ENCODE peak calls at places on chromosomes 5 and 9, in nine cellular contexts. S is activated B cell treated with CpG ODN at 0.5 μM for 24 hours, X is dorsolateral prefrontal cortex, Y is IMR-90, U is MCF 10A, T is AG09319, G is fibroblast of pulmonary artery, H is progenitor cell of endocrine pancreas, M is brain microvascular endothelial cell. C is an unnamed sample.

GRCh38 chr9:35074141-35074540 is 1.7 kb upstream of the VCP start:
- DNase-seq in M (no peak), H (no peak), G (no peak), X (no peak), S (no peak), U (no peak), T (no peak), Y (no peak), C (no peak)

GRCh38 chr9:13810510-13810909 is 503.4 kb downstream of the NFIB start:
- DNase-seq in U (no peak), H (no peak), S (no peak), G (peak), T (no peak), M (no peak), X (no peak), Y (no peak), C (no peak)

GRCh38 chr9:119177141-119177540 is 192.1 kb downstream of the BRINP1 start:
- DNase-seq in T (no peak), S (no peak), X (no peak), M (no peak), U (no peak), H (no peak), G (no peak), Y (no peak), C (no peak)

GRCh38 chr9:137049544-137050449 is 3.8 kb upstream of the NPDC1 start:
- DNase-seq in Y (peak), S (no peak), M (no peak), U (peak), T (no peak), G (peak), H (peak), X (peak), C (no peak)

GRCh38 chr9:91589101-91589553 is 165.5 kb upstream of the NFIL3 start:
- DNase-seq in U (peak), Y (peak), S (no peak), G (peak), H (no peak), M (peak), T (no peak), X (no peak), C (no peak)

GRCh38 chr5:133995903-133996563 is 8.7 kb downstream of the VDAC1 start:
- DNase-seq in Y (no peak), M (no peak), U (no peak), X (no peak), S (no peak), G (no peak), H (no peak), T (no peak), C (no peak)

GRCh38 chr9:132837501-132838268 is 40.4 kb downstream of the AK8 start:
- DNase-seq in S (no peak), G (no peak), X (no peak), Y (no peak), M (no peak), H (no peak), T (no peak), U (no peak), C (no peak)

GRCh38 chr5:11955386-11955785 is 51.1 kb upstream of the CTNND2 start:
- DNase-seq in Y (no peak), S (no peak), H (no peak), G (no peak), X (no peak), T (no peak), U (peak), M (no peak), C (no peak)

GRCh38 chr9:92612292-92612691 is 57.6 kb downstream of the IPPK start:
- DNase-seq in X (no peak), Y (no peak), G (no peak), T (no peak), S (no peak), H (no peak), U (no peak), M (no peak), C (no peak)

GRCh38 chr9:7042124-7042523 is 284.4 kb downstream of the KDM4C start:
- DNase-seq in Y (peak), X (no peak), T (peak), S (no peak), M (no peak), U (peak), G (no peak), H (no peak), C (no peak)

GRCh38 chr5:76084496-76085285 is 1.5 kb downstream of the SV2C start:
- DNase-seq in U (peak), M (no peak), T (no peak), Y (no peak), X (no peak), H (peak), S (no peak), G (peak), C (no peak)

GRCh38 chr9:124032247-124032646 is 20.7 kb downstream of the LHX2 start:
- DNase-seq in T (no peak), S (no peak), Y (no peak), U (no peak), X (no peak), M (no peak), G (no peak), H (no peak), C (no peak)

GRCh38 chr9:93585695-93586094 is 9.3 kb downstream of the PHF2 start:
- DNase-seq in X (no peak), M (no peak), S (no peak), T (no peak), Y (no peak), H (no peak), G (no peak), U (no peak), C (no peak)

GRCh38 chr9:112601646-112602045 is 115.0 kb downstream of the KIAA1958 start:
- DNase-seq in S (no peak), G (peak), H (no peak), M (no peak), X (no peak), T (no peak), U (no peak), Y (peak), C (no peak)

GRCh38 chr5:172007153-172007794 is 836 bp upstream of the FBXW11 start:
- DNase-seq in G (peak), U (no peak), X (no peak), Y (peak), T (no peak), S (no peak), M (peak), H (no peak), C (no peak)

GRCh38 chr5:158082696-158083287 is 223.8 kb upstream of the CLINT1 start:
- DNase-seq in M (no peak), X (no peak), Y (no peak), S (no peak), U (no peak), H (no peak), T (no peak), G (no peak), C (no peak)

GRCh38 chr5:18744990-18745590 is 1110.8 kb downstream of the TAF11L14 start:
- DNase-seq in X (no peak), U (no peak), H (no peak), M (no peak), G (no peak), T (no peak), S (no peak), Y (no peak), C (no peak)

GRCh38 chr9:108517591-108518365 is 338.0 kb downstream of the ACTL7B start:
- DNase-seq in T (no peak), Y (no peak), M (no peak), X (no peak), G (peak), U (no peak), S (no peak), H (no peak), C (no peak)

GRCh38 chr5:180824630-180825476 is 22.2 kb upstream of the MGAT1 start:
- DNase-seq in U (no peak), S (no peak), T (no peak), G (no peak), H (no peak), M (no peak), X (no peak), Y (no peak), C (no peak)

GRCh38 chr5:151829370-151829769 is 57.6 kb downstream of the G3BP1 start:
- DNase-seq in S (no peak), G (no peak), M (no peak), U (no peak), Y (no peak), T (no peak), X (no peak), H (no peak), C (no peak)

GRCh38 chr9:68651280-68651893 is 53.7 kb upstream of the PIP5K1B start:
- DNase-seq in T (no peak), M (no peak), U (no peak), S (no peak), G (no peak), X (no peak), Y (no peak), H (no peak), C (no peak)

GRCh38 chr5:143268388-143268787 is 135.1 kb downstream of the NR3C1 start:
- DNase-seq in T (no peak), H (no peak), U (no peak), Y (no peak), G (no peak), M (no peak), S (no peak), X (no peak), C (no peak)

GRCh38 chr5:115798252-115798651 is 18.2 kb downstream of the CDO1 start:
- DNase-seq in M (no peak), S (no peak), H (no peak), T (no peak), X (no peak), Y (no peak), G (no peak), U (no peak), C (no peak)

GRCh38 chr9:80755586-80755985 is 933.8 kb downstream of the TLE1 start:
- DNase-seq in X (no peak), G (no peak), U (no peak), S (no peak), M (no peak), Y (no peak), T (no peak), H (no peak), C (no peak)

GRCh38 chr9:138114501-138115245 is 237.1 kb downstream of the CACNA1B start:
- DNase-seq in Y (no peak), T (no peak), S (no peak), X (no peak), M (no peak), G (no peak), U (no peak), H (no peak), C (no peak)

GRCh38 chr5:143140492-143141231 is 262.8 kb downstream of the NR3C1 start:
- DNase-seq in G (no peak), H (no peak), Y (no peak), U (peak), T (no peak), X (no peak), M (no peak), S (no peak), C (no peak)

GRCh38 chr5:142658278-142658677 is 27.6 kb downstream of the FGF1 start:
- DNase-seq in M (no peak), U (no peak), T (no peak), Y (no peak), S (no peak), X (no peak), H (no peak), G (no peak), C (no peak)

GRCh38 chr5:156912869-156913268 is 50.2 kb downstream of the TIMD4 start:
- DNase-seq in T (no peak), G (no peak), Y (no peak), M (no peak), U (no peak), X (no peak), H (no peak), S (no peak), C (no peak)

GRCh38 chr9:24545285-24545684 is 412 bp downstream of the IZUMO3 start:
- DNase-seq in G (no peak), M (no peak), T (no peak), X (no peak), Y (no peak), S (no peak), U (peak), H (no peak), C (no peak)

DNA sequence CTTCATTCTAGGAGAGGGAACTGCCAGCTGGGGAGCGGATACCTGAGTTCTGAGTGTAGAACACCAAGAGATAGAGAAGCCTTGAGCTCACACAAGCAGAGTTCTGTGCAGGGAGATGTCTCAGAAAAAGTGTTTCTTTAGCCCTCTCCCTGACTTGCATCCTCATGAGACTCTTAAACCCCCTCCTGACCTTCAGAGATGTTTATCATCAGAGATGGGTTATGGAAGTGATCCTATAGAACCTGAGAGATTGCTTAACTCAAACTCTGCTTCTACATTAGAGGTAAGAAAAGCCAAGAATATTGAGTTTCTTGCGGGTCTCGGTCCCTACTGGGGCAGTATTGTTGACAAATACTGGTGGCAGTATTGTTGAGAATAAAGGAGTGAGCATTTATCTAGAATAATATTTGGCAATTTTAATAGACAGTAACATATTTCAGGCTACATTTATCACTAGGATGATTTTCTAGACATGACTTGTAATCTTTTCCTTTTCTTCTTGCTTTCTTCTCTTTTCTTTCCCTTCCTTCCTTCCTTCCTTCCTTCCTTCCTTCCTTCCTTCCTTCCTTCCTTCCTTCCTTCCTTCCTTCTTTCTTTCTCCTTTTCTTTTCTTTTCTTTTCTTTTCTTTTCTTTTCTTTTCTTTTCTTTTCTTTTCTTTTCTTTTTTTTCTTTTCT is at the start of gene IZUMO3:
- DNase-seq in G (no peak), S (no peak), M (no peak), H (no peak), Y (no peak), U (no peak), X (no peak), T (no peak), C (no peak)
- TF ChIP-seq CTCF in G (no peak), S (no peak), M (no peak), H (no peak), Y (no peak), U (no peak), X (no peak), T (no peak), C (no peak)

DNA sequence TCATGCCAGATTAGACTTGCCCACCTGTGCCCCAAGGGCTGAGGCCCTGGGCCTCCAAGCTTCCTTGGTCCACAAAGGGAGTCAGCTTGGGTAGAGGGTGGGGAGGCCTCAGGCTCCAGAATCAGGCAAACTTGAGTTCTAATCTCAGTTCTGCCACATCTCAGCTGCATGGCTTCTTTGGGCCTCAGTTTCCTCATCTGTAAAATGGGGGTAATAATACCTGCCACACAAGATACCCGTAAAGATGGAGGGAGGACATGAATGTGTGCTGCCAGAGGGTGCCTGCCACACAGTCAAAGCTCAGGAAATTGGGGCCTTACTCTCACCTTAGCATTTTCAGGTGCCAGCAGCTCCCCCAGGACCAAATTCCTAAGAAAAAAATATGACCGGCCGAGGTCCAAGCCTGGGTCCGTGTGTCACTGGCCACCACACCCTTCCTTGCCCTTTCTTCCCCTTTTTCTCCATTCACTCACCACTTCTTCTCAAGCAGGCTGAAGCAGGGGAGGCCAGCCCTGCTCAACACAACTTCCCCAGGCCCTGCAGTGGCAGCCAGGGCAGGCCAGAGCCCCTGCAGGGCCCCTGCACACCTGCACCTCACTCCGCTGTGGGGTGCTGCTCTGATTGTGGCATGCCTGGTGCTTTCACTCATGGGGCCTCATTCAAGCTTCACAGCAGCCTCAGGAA is 3.8 kb downstream of the RGS14 start:
- DNase-seq in H (no peak), X (no peak), T (no peak), M (no peak), G (no peak), S (no peak), U (no peak), Y (no peak), C (no peak)
- TF ChIP-seq CTCF in H (no peak), X (no peak), T (no peak), M (no peak), G (no peak), S (no peak), U (no peak), Y (no peak), C (no peak)

DNA sequence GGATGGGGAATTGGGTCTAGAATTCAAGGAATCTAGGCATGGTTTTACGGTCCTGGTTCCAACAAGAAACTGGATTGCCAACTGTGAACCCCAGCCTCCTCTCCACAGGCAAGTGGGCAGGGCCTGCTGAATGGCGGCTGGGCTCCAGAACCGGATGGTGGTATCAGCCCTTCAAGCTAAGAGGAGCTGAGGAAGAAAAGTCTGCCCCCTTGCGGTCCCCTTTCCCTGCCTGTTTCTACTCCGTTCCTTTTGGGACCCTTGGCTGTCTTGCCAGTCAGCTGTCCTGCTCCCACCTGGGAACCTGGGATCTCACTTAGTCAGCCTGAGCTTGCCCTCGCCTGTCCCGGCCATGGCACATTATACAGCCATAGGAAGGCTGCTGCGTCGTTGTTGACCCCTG is 234.4 kb upstream of the DAPK1 start:
- DNase-seq in G (no peak), M (no peak), X (no peak), T (no peak), H (no peak), U (no peak), S (no peak), Y (no peak), C (no peak)
- TF ChIP-seq CTCF in G (no peak), M (peak), X (no peak), T (no peak), H (no peak), U (no peak), S (no peak), Y (no peak), C (no peak)

GRCh38 chr9:98121096-98121495 is 2.1 kb upstream of the TRIM14 start:
- DNase-seq in T (no peak), X (no peak), H (no peak), G (peak), Y (no peak), U (peak), M (no peak), S (no peak), C (no peak)

GRCh38 chr9:98120476-98120875 is 1.5 kb upstream of the TRIM14 start:
- DNase-seq in H (no peak), U (no peak), X (no peak), M (no peak), S (no peak), T (no peak), Y (no peak), G (no peak), C (no peak)

GRCh38 chr9:98118640-98119601 is at the start of gene TRIM14:
- DNase-seq in Y (peak), T (peak), X (no peak), M (peak), H (peak), S (peak), G (peak), U (peak), C (peak)

GRCh38 chr9:98117984-98118639 is 910 bp downstream of the TRIM14 start:
- DNase-seq in H (no peak), X (no peak), S (no peak), M (no peak), Y (peak), T (no peak), G (peak), U (peak), C (no peak)
- TF ChIP-seq CTCF in H (no peak), X (no peak), S (no peak), M (peak), Y (peak), T (peak), G (peak), U (no peak), C (peak)

DNA sequence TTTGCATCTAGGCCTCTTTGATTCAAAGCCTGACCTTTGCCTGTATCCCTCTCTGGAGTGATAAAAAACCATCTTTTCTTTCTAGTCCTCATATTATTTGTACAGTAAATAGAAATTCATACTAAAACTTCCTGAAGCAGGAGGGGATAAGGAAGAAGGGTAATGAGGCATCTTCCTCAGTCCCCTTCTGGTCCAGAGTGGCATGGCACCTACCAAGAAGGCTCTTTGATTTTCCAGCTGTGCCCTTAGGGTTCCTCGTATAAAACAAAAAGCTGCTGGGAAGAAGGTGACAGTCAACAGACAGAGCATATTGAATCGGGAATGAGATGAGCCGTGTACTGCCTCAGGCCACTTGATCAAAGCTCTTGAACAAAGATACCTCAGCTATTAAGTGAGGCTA is 71.9 kb upstream of the SPDL1 start:
- DNase-seq in H (no peak), Y (no peak), T (no peak), X (no peak), M (no peak), U (no peak), G (no peak), S (no peak), C (no peak)
- TF ChIP-seq CTCF in H (peak), Y (no peak), T (no peak), X (no peak), M (peak), U (no peak), G (peak), S (no peak), C (no peak)

GRCh38 chr5:137398175-137398574 is 101.0 kb downstream of the SPOCK1 start:
- DNase-seq in M (no peak), X (no peak), Y (no peak), G (no peak), H (no peak), S (no peak), U (no peak), T (no peak), C (no peak)

GRCh38 chr5:137395011-137395755 is 103.9 kb downstream of the SPOCK1 start:
- DNase-seq in T (no peak), M (no peak), Y (peak), S (no peak), U (peak), G (no peak), X (no peak), H (no peak), C (no peak)

GRCh38 chr5:137389042-137389441 is 110.1 kb downstream of the SPOCK1 start:
- DNase-seq in U (no peak), H (no peak), M (no peak), X (no peak), T (no peak), Y (no peak), S (no peak), G (no peak), C (no peak)

GRCh38 chr5:137393196-137393993 is 105.7 kb downstream of the SPOCK1 start:
- DNase-seq in M (no peak), S (no peak), G (no peak), T (no peak), U (peak), Y (no peak), X (no peak), H (no peak), C (no peak)

DNA sequence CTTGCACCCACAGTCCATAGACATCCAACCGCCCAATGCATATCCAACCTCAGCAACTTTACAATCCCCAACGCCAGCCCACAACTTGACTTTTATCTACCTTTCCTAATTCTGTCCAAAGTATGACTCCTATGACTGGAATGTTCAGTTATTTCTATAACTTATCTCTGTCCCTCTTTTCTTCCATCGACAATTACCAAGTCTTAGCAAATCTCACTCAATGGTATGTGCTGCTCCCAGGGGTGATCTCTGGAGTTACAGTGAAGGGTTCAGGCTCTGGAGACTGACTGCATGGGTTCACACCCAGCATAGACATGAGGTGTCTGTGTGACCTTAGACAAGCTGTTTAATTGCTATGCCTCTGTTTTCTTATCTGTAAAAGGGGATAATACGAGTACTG is 106.9 kb downstream of the SPOCK1 start:
- DNase-seq in T (no peak), M (no peak), S (no peak), G (peak), Y (no peak), X (no peak), U (no peak), H (no peak), C (no peak)
- TF ChIP-seq CTCF in T (no peak), M (no peak), S (no peak), G (no peak), Y (no peak), X (no peak), U (no peak), H (no peak), C (no peak)

GRCh38 chr5:2701592-2701991 is 49.9 kb downstream of the IRX2 start:
- DNase-seq in M (no peak), S (no peak), T (no peak), G (no peak), Y (no peak), U (no peak), X (no peak), H (no peak), C (no peak)
- TF ChIP-seq CTCF in M (no peak), S (no peak), T (no peak), G (no peak), Y (no peak), U (no peak), X (no peak), H (peak), C (no peak)

C was measured in natural killer cell.